ENCODE peak calls at places on chromosomes 12 and 14, in seven cellular contexts. L is neuronal stem cell, V is mesenchymal stem cell, C is mesendoderm, T is IMR-90, Q is H1, S is trophoblast cell. K is an unnamed sample.

GRCh38 chr14:74492413-74493342 is at the start of gene NPC2:
- DNase-seq in L (no peak), V (peak), C (no peak), T (no peak), Q (no peak), S (no peak), K (no peak)

GRCh38 chr12:51994539-51994820 is 12.3 kb upstream of the TAMALIN start:
- DNase-seq in L (no peak), V (no peak), C (no peak), T (no peak), Q (no peak), S (no peak), K (no peak)

GRCh38 chr14:61392297-61392696 is 70.9 kb downstream of the PRKCH start:
- DNase-seq in L (no peak), V (no peak), C (no peak), T (no peak), Q (no peak), S (no peak), K (no peak)

GRCh38 chr14:52055215-52055614 is 13.6 kb downstream of the NID2 start:
- DNase-seq in L (no peak), V (no peak), C (no peak), T (peak), Q (no peak), S (no peak), K (no peak)

GRCh38 chr12:45122776-45123380 is 72.0 kb upstream of the DBX2 start:
- DNase-seq in L (peak), V (peak), C (peak), T (peak), Q (no peak), S (no peak), K (no peak)

GRCh38 chr12:111056618-111057521 is 136.5 kb upstream of the MYL2 start:
- DNase-seq in L (no peak), V (no peak), C (peak), T (no peak), Q (no peak), S (no peak), K (no peak)

GRCh38 chr12:106769546-106769945 is 4.9 kb upstream of the RIC8B start:
- DNase-seq in L (no peak), V (no peak), C (no peak), T (no peak), Q (peak), S (no peak), K (no peak)

GRCh38 chr14:93891756-93892504 is 35.2 kb upstream of the FAM181A start:
- DNase-seq in L (no peak), V (no peak), C (no peak), T (no peak), Q (no peak), S (no peak), K (no peak)

GRCh38 chr12:106692896-106693295 is 81.6 kb upstream of the RIC8B start:
- DNase-seq in L (no peak), V (no peak), C (no peak), T (no peak), Q (no peak), S (no peak), K (no peak)

GRCh38 chr12:83092101-83092500 is 405.4 kb downstream of the TMTC2 start:
- DNase-seq in L (peak), V (no peak), C (peak), T (no peak), Q (no peak), S (no peak), K (no peak)

GRCh38 chr12:100058482-100059029 is 73.8 kb upstream of the ANKS1B start:
- DNase-seq in L (no peak), V (peak), C (peak), T (peak), Q (no peak), S (peak), K (no peak)

GRCh38 chr12:104049278-104050257 is at the start of gene GLT8D2:
- DNase-seq in L (peak), V (peak), C (peak), T (peak), Q (peak), S (peak), K (peak)

GRCh38 chr14:64930085-64930843 is 12.3 kb downstream of the GPX2 start:
- DNase-seq in L (no peak), V (no peak), C (no peak), T (peak), Q (no peak), S (no peak), K (no peak)

GRCh38 chr12:113908584-113909100 is 57.5 kb downstream of the RBM19 start:
- DNase-seq in L (no peak), V (no peak), C (no peak), T (no peak), Q (no peak), S (no peak), K (no peak)

GRCh38 chr14:36716614-36717184 is 55.0 kb downstream of the PAX9 start:
- DNase-seq in L (no peak), V (no peak), C (no peak), T (no peak), Q (no peak), S (no peak), K (no peak)

GRCh38 chr12:6980740-6981139 is 10.0 kb downstream of the EMG1 start:
- DNase-seq in L (no peak), V (no peak), C (no peak), T (no peak), Q (no peak), S (no peak), K (no peak)
- H2BK120ac ChIP-seq in L (no peak), V (no peak), C (no peak), T (no peak), Q (no peak), S (no peak), K (no peak)

GRCh38 chr14:76919431-76919810 is 93.2 kb downstream of the LRRC74A start:
- DNase-seq in L (no peak), V (no peak), C (no peak), T (no peak), Q (no peak), S (peak), K (no peak)

GRCh38 chr14:76918751-76919421 is 92.7 kb downstream of the LRRC74A start:
- DNase-seq in L (no peak), V (peak), C (peak), T (peak), Q (no peak), S (peak), K (peak)

GRCh38 chr14:76919811-76920571 is 93.8 kb downstream of the LRRC74A start:
- DNase-seq in L (no peak), V (peak), C (peak), T (peak), Q (no peak), S (peak), K (peak)

GRCh38 chr14:76922092-76922491 is 95.9 kb downstream of the LRRC74A start:
- DNase-seq in L (no peak), V (no peak), C (no peak), T (no peak), Q (no peak), S (no peak), K (no peak)

DNA sequence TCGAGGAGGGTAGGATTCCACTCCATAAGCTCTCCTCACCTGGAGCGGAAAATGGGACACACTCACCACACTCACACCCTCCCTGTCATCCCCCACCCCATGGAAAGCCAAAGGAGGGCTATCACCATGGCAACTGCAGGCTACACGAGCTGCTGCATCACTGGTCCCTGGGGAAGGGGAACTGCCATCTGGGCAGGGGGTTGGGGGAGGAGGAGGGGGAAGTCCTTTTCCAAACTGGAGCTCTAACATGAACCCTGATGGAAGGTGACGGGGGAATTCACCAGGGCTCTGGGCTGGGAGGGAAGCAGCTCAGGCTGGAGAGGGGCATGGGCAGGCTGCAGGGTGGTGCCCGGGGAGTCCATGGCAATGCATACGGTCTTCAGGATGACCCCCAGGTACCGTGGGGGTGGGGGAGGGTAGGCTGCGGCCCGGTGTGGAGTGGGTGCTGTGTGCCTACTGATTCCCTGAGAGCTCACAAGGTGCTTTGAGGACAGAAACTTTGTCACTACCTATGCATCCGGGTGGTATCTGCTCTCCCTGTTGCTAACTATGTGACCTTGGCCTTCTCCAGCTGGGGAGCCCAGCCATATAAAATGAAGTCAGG is 94.5 kb downstream of the LRRC74A start:
- DNase-seq in L (no peak), V (peak), C (peak), T (no peak), Q (no peak), S (no peak), K (peak)
- H3K23ac ChIP-seq in L (no peak), V (no peak), C (no peak), T (peak), Q (no peak), S (no peak), K (no peak)

GRCh38 chr12:81378601-81379000 is 300.7 kb downstream of the ACSS3 start:
- DNase-seq in L (no peak), V (no peak), C (no peak), T (no peak), Q (no peak), S (no peak), K (no peak)

GRCh38 chr12:81381951-81382350 is 304.1 kb downstream of the ACSS3 start:
- DNase-seq in L (no peak), V (no peak), C (no peak), T (no peak), Q (no peak), S (no peak), K (no peak)

GRCh38 chr12:81375969-81376368 is 298.1 kb downstream of the ACSS3 start:
- DNase-seq in L (no peak), V (no peak), C (no peak), T (no peak), Q (no peak), S (no peak), K (no peak)

DNA sequence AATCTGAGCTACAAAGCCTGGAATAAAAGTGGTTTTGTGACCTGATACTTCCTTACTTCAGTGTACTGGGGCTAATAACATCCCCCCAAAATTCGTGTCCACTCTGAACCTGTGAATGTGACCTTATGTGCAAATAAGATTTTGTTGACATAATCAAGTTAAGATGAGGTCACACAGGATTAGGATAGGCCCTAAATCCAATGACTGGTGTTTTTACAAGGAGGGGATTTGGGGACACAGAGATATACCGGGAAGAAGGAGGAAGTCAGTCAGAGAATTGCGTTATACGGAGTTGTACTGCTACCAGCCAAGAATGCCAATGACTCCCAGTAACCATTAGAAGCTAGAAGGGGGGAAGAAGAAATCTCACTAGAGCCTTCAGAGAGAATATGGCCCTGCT is 299.9 kb downstream of the ACSS3 start:
- DNase-seq in L (no peak), V (no peak), C (no peak), T (no peak), Q (no peak), S (no peak), K (no peak)
- H2BK120ac ChIP-seq in L (no peak), V (no peak), C (no peak), T (no peak), Q (no peak), S (no peak), K (no peak)

GRCh38 chr12:15629761-15630160 is 159.4 kb downstream of the EPS8 start:
- DNase-seq in L (no peak), V (peak), C (no peak), T (peak), Q (no peak), S (no peak), K (no peak)

GRCh38 chr12:15632708-15633107 is 156.5 kb downstream of the EPS8 start:
- DNase-seq in L (no peak), V (no peak), C (no peak), T (no peak), Q (no peak), S (no peak), K (no peak)

GRCh38 chr12:15629108-15629507 is 160.1 kb downstream of the EPS8 start:
- DNase-seq in L (peak), V (peak), C (peak), T (peak), Q (no peak), S (peak), K (no peak)

GRCh38 chr12:15633201-15633600 is 156.0 kb downstream of the EPS8 start:
- DNase-seq in L (no peak), V (no peak), C (no peak), T (no peak), Q (no peak), S (no peak), K (no peak)

GRCh38 chr12:15631007-15631715 is 158.0 kb downstream of the EPS8 start:
- DNase-seq in L (no peak), V (no peak), C (no peak), T (no peak), Q (no peak), S (no peak), K (no peak)
- H3K23ac ChIP-seq in L (no peak), V (no peak), C (no peak), T (peak), Q (no peak), S (no peak), K (no peak)

GRCh38 chr14:67056684-67057083 is 132.6 kb upstream of the GARIN2 start:
- DNase-seq in L (no peak), V (no peak), C (no peak), T (no peak), Q (no peak), S (no peak), K (no peak)
- H2BK120ac ChIP-seq in L (no peak), V (no peak), C (no peak), T (no peak), Q (no peak), S (no peak), K (no peak)

DNA sequence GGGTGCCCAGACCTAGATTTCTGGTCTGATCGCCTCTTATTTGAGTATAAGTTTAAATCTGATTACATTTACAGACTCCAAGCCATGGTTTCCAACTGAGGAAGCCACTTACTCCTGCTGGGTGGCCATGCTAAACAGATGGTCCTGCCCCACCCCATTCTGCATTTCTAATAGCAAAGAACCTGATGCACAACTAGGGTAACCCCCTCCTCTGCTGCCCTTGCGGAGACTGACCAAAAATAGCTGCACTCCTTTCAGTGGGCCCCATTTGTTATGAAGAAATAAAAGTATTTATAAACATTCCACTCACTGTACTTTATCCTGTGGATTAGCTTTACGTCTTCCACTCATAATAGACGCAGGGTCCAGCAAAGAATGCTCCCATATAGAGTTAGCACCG is 6.8 kb downstream of the GIT2 start:
- DNase-seq in L (no peak), V (peak), C (no peak), T (peak), Q (no peak), S (no peak), K (no peak)
- H3K23ac ChIP-seq in L (no peak), V (no peak), C (no peak), T (no peak), Q (no peak), S (no peak), K (no peak)

DNA sequence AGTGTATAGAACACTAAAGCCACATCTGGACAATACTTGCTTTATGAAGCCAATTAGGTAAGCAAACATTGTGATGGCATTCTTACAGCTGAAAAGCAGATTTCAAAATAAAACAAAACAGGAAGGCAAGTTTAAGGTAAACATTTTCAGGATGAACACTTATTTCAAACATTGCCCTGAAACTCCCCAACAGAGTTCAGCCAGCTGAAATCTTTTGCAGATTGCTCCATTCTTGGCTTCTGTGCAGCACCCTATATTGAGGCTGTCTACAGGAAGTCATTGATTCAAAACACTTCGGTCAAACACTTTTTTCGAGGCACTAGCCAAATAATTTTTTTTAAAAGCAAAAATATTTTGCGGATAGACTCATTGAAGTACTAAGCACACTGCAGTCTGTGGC is 318.2 kb upstream of the PDE3A start:
- DNase-seq in L (no peak), V (peak), C (no peak), T (no peak), Q (no peak), S (no peak), K (no peak)
- H2BK120ac ChIP-seq in L (no peak), V (no peak), C (no peak), T (no peak), Q (no peak), S (no peak), K (no peak)

GRCh38 chr12:31989987-31990386 is 30.8 kb downstream of the RESF1 start:
- DNase-seq in L (no peak), V (peak), C (no peak), T (peak), Q (no peak), S (peak), K (no peak)

GRCh38 chr12:31989571-31989970 is 30.4 kb downstream of the RESF1 start:
- DNase-seq in L (no peak), V (no peak), C (no peak), T (no peak), Q (no peak), S (no peak), K (no peak)

GRCh38 chr12:31985832-31986231 is 26.6 kb downstream of the RESF1 start:
- DNase-seq in L (no peak), V (no peak), C (no peak), T (no peak), Q (no peak), S (no peak), K (no peak)

GRCh38 chr12:31984806-31985591 is 25.8 kb downstream of the RESF1 start:
- DNase-seq in L (no peak), V (no peak), C (no peak), T (no peak), Q (no peak), S (no peak), K (no peak)
- H3K23ac ChIP-seq in L (no peak), V (no peak), C (no peak), T (no peak), Q (no peak), S (no peak), K (no peak)

K was measured in H9.